ENCODE peak calls at places on chromosomes 12 and 14, in ten cellular contexts. One of them, this sample, is unnamed.

GRCh38 chr14:92847220-92848148 is 53.4 kb downstream of the GOLGA5 start:
- DNase-seq in progenitor cell of endocrine pancreas: no peak
- DNase-seq in lower lobe of right lung: no peak
- DNase-seq in psoas muscle: no peak
- DNase-seq in heart right ventricle: no peak
- DNase-seq in WTC11: no peak
- DNase-seq in astrocyte of the spinal cord: no peak
- DNase-seq in tibial nerve: no peak
- DNase-seq in GM13977: no peak
- DNase-seq in AG10803: no peak
- DNase-seq in this sample: no peak

GRCh38 chr12:132178801-132179401 is 34.6 kb downstream of the NOC4L start:
- DNase-seq in progenitor cell of endocrine pancreas: no peak
- DNase-seq in lower lobe of right lung: no peak
- DNase-seq in psoas muscle: peak
- DNase-seq in heart right ventricle: peak
- DNase-seq in WTC11: peak
- DNase-seq in astrocyte of the spinal cord: no peak
- DNase-seq in tibial nerve: no peak
- DNase-seq in GM13977: no peak
- DNase-seq in AG10803: no peak
- DNase-seq in this sample: no peak

GRCh38 chr14:32998433-32998832 is 59.8 kb downstream of the NPAS3 start:
- DNase-seq in progenitor cell of endocrine pancreas: no peak
- DNase-seq in lower lobe of right lung: no peak
- DNase-seq in psoas muscle: no peak
- DNase-seq in heart right ventricle: no peak
- DNase-seq in WTC11: no peak
- DNase-seq in astrocyte of the spinal cord: peak
- DNase-seq in tibial nerve: no peak
- DNase-seq in GM13977: no peak
- DNase-seq in AG10803: peak
- DNase-seq in this sample: no peak

GRCh38 chr12:54592316-54592715 is 3.9 kb upstream of the PPP1R1A start:
- DNase-seq in progenitor cell of endocrine pancreas: no peak
- DNase-seq in lower lobe of right lung: no peak
- DNase-seq in psoas muscle: no peak
- DNase-seq in heart right ventricle: no peak
- DNase-seq in WTC11: no peak
- DNase-seq in astrocyte of the spinal cord: no peak
- DNase-seq in tibial nerve: no peak
- DNase-seq in GM13977: no peak
- DNase-seq in AG10803: peak
- DNase-seq in this sample: no peak

GRCh38 chr14:103495854-103496253 is 26.8 kb downstream of the CKB start:
- DNase-seq in progenitor cell of endocrine pancreas: no peak
- DNase-seq in lower lobe of right lung: no peak
- DNase-seq in psoas muscle: no peak
- DNase-seq in heart right ventricle: no peak
- DNase-seq in WTC11: no peak
- DNase-seq in astrocyte of the spinal cord: no peak
- DNase-seq in tibial nerve: no peak
- DNase-seq in GM13977: no peak
- DNase-seq in AG10803: no peak
- DNase-seq in this sample: no peak

GRCh38 chr12:17062296-17063061 is 456.5 kb upstream of the LMO3 start:
- DNase-seq in progenitor cell of endocrine pancreas: no peak
- DNase-seq in lower lobe of right lung: no peak
- DNase-seq in psoas muscle: no peak
- DNase-seq in heart right ventricle: no peak
- DNase-seq in WTC11: no peak
- DNase-seq in astrocyte of the spinal cord: no peak
- DNase-seq in tibial nerve: no peak
- DNase-seq in GM13977: no peak
- DNase-seq in AG10803: no peak
- DNase-seq in this sample: no peak

GRCh38 chr14:74514471-74514932 is 20.9 kb downstream of the ISCA2 start:
- DNase-seq in progenitor cell of endocrine pancreas: no peak
- DNase-seq in lower lobe of right lung: peak
- DNase-seq in psoas muscle: peak
- DNase-seq in heart right ventricle: no peak
- DNase-seq in WTC11: peak
- DNase-seq in astrocyte of the spinal cord: peak
- DNase-seq in tibial nerve: peak
- DNase-seq in GM13977: no peak
- DNase-seq in AG10803: peak
- DNase-seq in this sample: no peak

GRCh38 chr12:53096089-53096741 is 1.3 kb upstream of the IGFBP6 start:
- DNase-seq in progenitor cell of endocrine pancreas: no peak
- DNase-seq in lower lobe of right lung: no peak
- DNase-seq in psoas muscle: peak
- DNase-seq in heart right ventricle: peak
- DNase-seq in WTC11: peak
- DNase-seq in astrocyte of the spinal cord: peak
- DNase-seq in tibial nerve: peak
- DNase-seq in GM13977: no peak
- DNase-seq in AG10803: peak
- DNase-seq in this sample: no peak

GRCh38 chr12:122850695-122851350 is 15.6 kb downstream of the HIP1R start:
- DNase-seq in progenitor cell of endocrine pancreas: no peak
- DNase-seq in lower lobe of right lung: no peak
- DNase-seq in psoas muscle: peak
- DNase-seq in heart right ventricle: no peak
- DNase-seq in WTC11: no peak
- DNase-seq in astrocyte of the spinal cord: peak
- DNase-seq in tibial nerve: no peak
- DNase-seq in GM13977: no peak
- DNase-seq in AG10803: peak
- DNase-seq in this sample: no peak

GRCh38 chr12:80565276-80565675 is 121.2 kb downstream of the PTPRQ start:
- DNase-seq in progenitor cell of endocrine pancreas: no peak
- DNase-seq in lower lobe of right lung: no peak
- DNase-seq in psoas muscle: no peak
- DNase-seq in heart right ventricle: no peak
- DNase-seq in WTC11: no peak
- DNase-seq in astrocyte of the spinal cord: peak
- DNase-seq in tibial nerve: no peak
- DNase-seq in GM13977: no peak
- DNase-seq in AG10803: peak
- DNase-seq in this sample: no peak

DNA sequence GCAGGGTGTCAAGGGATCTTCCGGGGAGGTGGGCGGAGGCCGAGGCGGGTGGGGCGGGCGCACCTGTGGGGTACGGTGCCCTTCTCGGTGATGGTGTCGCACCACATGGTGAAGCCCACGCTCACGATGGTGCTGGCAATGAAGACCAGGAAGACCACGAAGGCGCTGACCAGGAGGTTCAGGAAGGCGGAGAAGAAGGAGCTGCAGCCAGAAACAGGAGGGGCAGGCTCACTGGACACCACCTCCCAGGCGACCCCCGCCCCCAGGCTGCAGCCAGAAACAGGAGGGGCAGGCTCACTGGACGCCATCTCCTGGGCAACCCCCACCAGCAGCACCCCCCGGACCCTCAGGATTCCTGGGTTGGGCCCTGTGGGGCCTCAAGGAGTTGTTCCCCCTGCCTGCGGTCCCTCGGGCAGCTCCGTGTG is 7.6 kb downstream of the TMEM179 start:
- DNase-seq in progenitor cell of endocrine pancreas: no peak
- DNase-seq in lower lobe of right lung: peak
- DNase-seq in psoas muscle: no peak
- DNase-seq in heart right ventricle: no peak
- DNase-seq in WTC11: no peak
- DNase-seq in astrocyte of the spinal cord: no peak
- DNase-seq in tibial nerve: no peak
- DNase-seq in GM13977: no peak
- DNase-seq in AG10803: no peak
- DNase-seq in this sample: no peak
- TF ChIP-seq CTCF in progenitor cell of endocrine pancreas: no peak
- TF ChIP-seq CTCF in lower lobe of right lung: no peak
- TF ChIP-seq CTCF in psoas muscle: no peak
- TF ChIP-seq CTCF in heart right ventricle: no peak
- TF ChIP-seq CTCF in WTC11: no peak
- TF ChIP-seq CTCF in astrocyte of the spinal cord: no peak
- TF ChIP-seq CTCF in tibial nerve: no peak
- TF ChIP-seq CTCF in GM13977: no peak
- TF ChIP-seq CTCF in AG10803: no peak
- TF ChIP-seq CTCF in this sample: no peak

GRCh38 chr14:55873229-55873628 is 245.0 kb upstream of the PELI2 start:
- DNase-seq in progenitor cell of endocrine pancreas: no peak
- DNase-seq in lower lobe of right lung: no peak
- DNase-seq in psoas muscle: no peak
- DNase-seq in heart right ventricle: no peak
- DNase-seq in WTC11: no peak
- DNase-seq in astrocyte of the spinal cord: no peak
- DNase-seq in tibial nerve: no peak
- DNase-seq in GM13977: no peak
- DNase-seq in AG10803: no peak
- DNase-seq in this sample: no peak

GRCh38 chr14:55869397-55870049 is 248.7 kb upstream of the PELI2 start:
- DNase-seq in progenitor cell of endocrine pancreas: no peak
- DNase-seq in lower lobe of right lung: no peak
- DNase-seq in psoas muscle: no peak
- DNase-seq in heart right ventricle: no peak
- DNase-seq in WTC11: no peak
- DNase-seq in astrocyte of the spinal cord: no peak
- DNase-seq in tibial nerve: no peak
- DNase-seq in GM13977: no peak
- DNase-seq in AG10803: no peak
- DNase-seq in this sample: no peak

GRCh38 chr14:55877942-55878341 is 240.3 kb upstream of the PELI2 start:
- DNase-seq in progenitor cell of endocrine pancreas: no peak
- DNase-seq in lower lobe of right lung: no peak
- DNase-seq in psoas muscle: no peak
- DNase-seq in heart right ventricle: no peak
- DNase-seq in WTC11: no peak
- DNase-seq in astrocyte of the spinal cord: no peak
- DNase-seq in tibial nerve: no peak
- DNase-seq in GM13977: no peak
- DNase-seq in AG10803: peak
- DNase-seq in this sample: no peak

GRCh38 chr14:55874785-55875184 is 243.4 kb upstream of the PELI2 start:
- DNase-seq in progenitor cell of endocrine pancreas: no peak
- DNase-seq in lower lobe of right lung: no peak
- DNase-seq in psoas muscle: no peak
- DNase-seq in heart right ventricle: no peak
- DNase-seq in WTC11: no peak
- DNase-seq in astrocyte of the spinal cord: no peak
- DNase-seq in tibial nerve: no peak
- DNase-seq in GM13977: no peak
- DNase-seq in AG10803: no peak
- DNase-seq in this sample: no peak
- TF ChIP-seq CTCF in progenitor cell of endocrine pancreas: no peak
- TF ChIP-seq CTCF in lower lobe of right lung: no peak
- TF ChIP-seq CTCF in psoas muscle: no peak
- TF ChIP-seq CTCF in heart right ventricle: peak
- TF ChIP-seq CTCF in WTC11: no peak
- TF ChIP-seq CTCF in astrocyte of the spinal cord: no peak
- TF ChIP-seq CTCF in tibial nerve: peak
- TF ChIP-seq CTCF in GM13977: no peak
- TF ChIP-seq CTCF in AG10803: no peak
- TF ChIP-seq CTCF in this sample: no peak

GRCh38 chr12:109944975-109945374 is 44.9 kb downstream of the TCHP start:
- DNase-seq in progenitor cell of endocrine pancreas: no peak
- DNase-seq in lower lobe of right lung: no peak
- DNase-seq in psoas muscle: no peak
- DNase-seq in heart right ventricle: peak
- DNase-seq in WTC11: peak
- DNase-seq in astrocyte of the spinal cord: peak
- DNase-seq in tibial nerve: no peak
- DNase-seq in GM13977: no peak
- DNase-seq in AG10803: peak
- DNase-seq in this sample: no peak
- TF ChIP-seq CTCF in progenitor cell of endocrine pancreas: no peak
- TF ChIP-seq CTCF in lower lobe of right lung: peak
- TF ChIP-seq CTCF in psoas muscle: no peak
- TF ChIP-seq CTCF in heart right ventricle: peak
- TF ChIP-seq CTCF in WTC11: no peak
- TF ChIP-seq CTCF in astrocyte of the spinal cord: peak
- TF ChIP-seq CTCF in tibial nerve: no peak
- TF ChIP-seq CTCF in GM13977: no peak
- TF ChIP-seq CTCF in AG10803: no peak
- TF ChIP-seq CTCF in this sample: no peak

GRCh38 chr14:49637534-49638078 is 2.6 kb upstream of the DNAAF2 start:
- DNase-seq in progenitor cell of endocrine pancreas: no peak
- DNase-seq in lower lobe of right lung: no peak
- DNase-seq in psoas muscle: no peak
- DNase-seq in heart right ventricle: no peak
- DNase-seq in WTC11: no peak
- DNase-seq in astrocyte of the spinal cord: no peak
- DNase-seq in tibial nerve: no peak
- DNase-seq in GM13977: no peak
- DNase-seq in AG10803: no peak
- DNase-seq in this sample: no peak

GRCh38 chr14:49636866-49637265 is 1.8 kb upstream of the DNAAF2 start:
- DNase-seq in progenitor cell of endocrine pancreas: no peak
- DNase-seq in lower lobe of right lung: no peak
- DNase-seq in psoas muscle: no peak
- DNase-seq in heart right ventricle: no peak
- DNase-seq in WTC11: no peak
- DNase-seq in astrocyte of the spinal cord: no peak
- DNase-seq in tibial nerve: no peak
- DNase-seq in GM13977: no peak
- DNase-seq in AG10803: no peak
- DNase-seq in this sample: no peak

GRCh38 chr14:49634547-49635334 is at the start of gene DNAAF2:
- DNase-seq in progenitor cell of endocrine pancreas: peak
- DNase-seq in lower lobe of right lung: peak
- DNase-seq in psoas muscle: no peak
- DNase-seq in heart right ventricle: peak
- DNase-seq in WTC11: peak
- DNase-seq in astrocyte of the spinal cord: peak
- DNase-seq in tibial nerve: peak
- DNase-seq in GM13977: peak
- DNase-seq in AG10803: peak
- DNase-seq in this sample: peak

DNA sequence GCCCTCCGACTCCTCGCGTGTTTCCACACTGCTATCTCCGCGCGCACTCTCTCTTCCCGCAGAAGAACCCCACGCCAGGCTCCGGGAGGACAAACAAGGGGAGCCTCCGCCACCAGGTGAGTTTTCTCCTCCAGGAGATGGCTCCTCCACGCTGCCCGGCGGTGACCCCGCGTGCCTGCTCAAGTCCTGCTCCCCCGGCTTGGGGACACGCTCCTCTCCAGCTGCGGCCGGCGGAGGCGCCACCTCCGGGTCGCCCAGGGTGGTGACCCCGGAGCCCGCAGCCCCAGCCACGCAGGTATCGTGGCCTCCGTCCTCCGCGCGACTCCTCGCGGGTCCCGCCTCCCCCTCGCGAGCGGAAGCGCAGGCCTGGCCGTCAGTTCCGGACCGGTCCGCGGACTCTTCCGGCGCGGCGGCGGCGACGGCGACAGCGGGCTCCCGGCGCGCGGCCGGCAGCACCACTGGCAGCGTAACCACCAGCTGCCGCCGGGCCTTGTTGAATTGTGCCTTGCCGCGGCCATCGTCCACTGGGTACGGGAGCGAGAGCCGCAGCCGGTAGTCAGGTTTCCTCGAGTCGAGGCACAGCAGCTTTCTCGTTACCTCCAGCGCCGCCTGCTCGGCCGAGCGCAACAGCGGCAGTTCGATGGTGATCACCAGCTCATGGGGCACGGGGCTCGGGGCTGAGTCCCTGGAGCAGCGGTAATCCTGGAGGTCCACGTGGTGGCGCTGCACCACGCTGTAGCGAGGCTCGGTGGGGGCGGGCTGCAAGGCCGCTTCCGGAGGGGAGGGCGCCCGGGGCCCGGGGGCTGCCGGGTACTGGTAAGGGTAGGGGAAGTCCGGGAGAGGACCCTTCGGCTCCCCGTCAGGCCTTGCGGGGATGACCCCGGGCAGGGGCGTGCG is 1.1 kb downstream of the DNAAF2 start:
- DNase-seq in progenitor cell of endocrine pancreas: peak
- DNase-seq in lower lobe of right lung: peak
- DNase-seq in psoas muscle: peak
- DNase-seq in heart right ventricle: peak
- DNase-seq in WTC11: peak
- DNase-seq in astrocyte of the spinal cord: peak
- DNase-seq in tibial nerve: peak
- DNase-seq in GM13977: peak
- DNase-seq in AG10803: peak
- DNase-seq in this sample: peak
- TF ChIP-seq CTCF in progenitor cell of endocrine pancreas: peak
- TF ChIP-seq CTCF in lower lobe of right lung: peak
- TF ChIP-seq CTCF in psoas muscle: peak
- TF ChIP-seq CTCF in heart right ventricle: peak
- TF ChIP-seq CTCF in WTC11: peak
- TF ChIP-seq CTCF in astrocyte of the spinal cord: peak
- TF ChIP-seq CTCF in tibial nerve: peak
- TF ChIP-seq CTCF in GM13977: peak
- TF ChIP-seq CTCF in AG10803: peak
- TF ChIP-seq CTCF in this sample: peak

This sample was measured in GM13976.